ENCODE peak calls at places on chromosome 13, in four cellular contexts. One of them, this sample, is unnamed.

GRCh38 chr13:98999635-98999952 is 21.7 kb upstream of the DOCK9 start:
- ATAC-seq in gastrocnemius medialis: no peak
- ATAC-seq in natural killer cell: no peak
- ATAC-seq in CD8-positive, alpha-beta T cell: no peak
- ATAC-seq in this sample: no peak

GRCh38 chr13:83667606-83668005 is 214.7 kb downstream of the SLITRK1 start:
- ATAC-seq in gastrocnemius medialis: no peak
- ATAC-seq in natural killer cell: no peak
- ATAC-seq in CD8-positive, alpha-beta T cell: no peak
- ATAC-seq in this sample: no peak

GRCh38 chr13:98450495-98451167 is 126.3 kb downstream of the STK24 start:
- ATAC-seq in gastrocnemius medialis: peak
- ATAC-seq in natural killer cell: no peak
- ATAC-seq in CD8-positive, alpha-beta T cell: peak
- ATAC-seq in this sample: no peak

GRCh38 chr13:109706015-109706715 is 80.2 kb downstream of the IRS2 start:
- ATAC-seq in gastrocnemius medialis: no peak
- ATAC-seq in natural killer cell: no peak
- ATAC-seq in CD8-positive, alpha-beta T cell: no peak
- ATAC-seq in this sample: no peak

GRCh38 chr13:73325351-73326214 is 266.8 kb downstream of the KLF5 start:
- ATAC-seq in gastrocnemius medialis: no peak
- ATAC-seq in natural killer cell: no peak
- ATAC-seq in CD8-positive, alpha-beta T cell: no peak
- ATAC-seq in this sample: no peak

GRCh38 chr13:29513981-29514719 is 81.3 kb downstream of the SLC7A1 start:
- ATAC-seq in gastrocnemius medialis: no peak
- ATAC-seq in natural killer cell: no peak
- ATAC-seq in CD8-positive, alpha-beta T cell: no peak
- ATAC-seq in this sample: no peak

GRCh38 chr13:35293579-35293978 is 182.9 kb downstream of the MAB21L1 start:
- ATAC-seq in gastrocnemius medialis: no peak
- ATAC-seq in natural killer cell: no peak
- ATAC-seq in CD8-positive, alpha-beta T cell: no peak
- ATAC-seq in this sample: no peak

GRCh38 chr13:44403720-44404063 is 30.1 kb downstream of the SERP2 start:
- ATAC-seq in gastrocnemius medialis: no peak
- ATAC-seq in natural killer cell: no peak
- ATAC-seq in CD8-positive, alpha-beta T cell: no peak
- ATAC-seq in this sample: no peak

GRCh38 chr13:31987535-31988170 is 43.9 kb upstream of the FRY start:
- ATAC-seq in gastrocnemius medialis: no peak
- ATAC-seq in natural killer cell: no peak
- ATAC-seq in CD8-positive, alpha-beta T cell: no peak
- ATAC-seq in this sample: no peak

GRCh38 chr13:47420568-47420967 is 523.7 kb upstream of the HTR2A start:
- ATAC-seq in gastrocnemius medialis: no peak
- ATAC-seq in natural killer cell: no peak
- ATAC-seq in CD8-positive, alpha-beta T cell: no peak
- ATAC-seq in this sample: no peak

GRCh38 chr13:49443327-49443688 is 556 bp downstream of the CAB39L start:
- ATAC-seq in gastrocnemius medialis: no peak
- ATAC-seq in natural killer cell: no peak
- ATAC-seq in CD8-positive, alpha-beta T cell: no peak
- ATAC-seq in this sample: no peak

GRCh38 chr13:50910483-50910805 is 853 bp downstream of the RNASEH2B start:
- ATAC-seq in gastrocnemius medialis: peak
- ATAC-seq in natural killer cell: no peak
- ATAC-seq in CD8-positive, alpha-beta T cell: no peak
- ATAC-seq in this sample: peak
- TF ChIP-seq CTCF in gastrocnemius medialis: no peak
- TF ChIP-seq CTCF in natural killer cell: no peak
- TF ChIP-seq CTCF in CD8-positive, alpha-beta T cell: no peak
- TF ChIP-seq CTCF in this sample: no peak

GRCh38 chr13:27662738-27663470 is 41.2 kb downstream of the POLR1D start:
- ATAC-seq in gastrocnemius medialis: no peak
- ATAC-seq in natural killer cell: no peak
- ATAC-seq in CD8-positive, alpha-beta T cell: no peak
- ATAC-seq in this sample: no peak

GRCh38 chr13:27665761-27666160 is 44.1 kb downstream of the POLR1D start:
- ATAC-seq in gastrocnemius medialis: no peak
- ATAC-seq in natural killer cell: no peak
- ATAC-seq in CD8-positive, alpha-beta T cell: no peak
- ATAC-seq in this sample: no peak

GRCh38 chr13:27663947-27664346 is 42.3 kb downstream of the POLR1D start:
- ATAC-seq in gastrocnemius medialis: no peak
- ATAC-seq in natural killer cell: no peak
- ATAC-seq in CD8-positive, alpha-beta T cell: no peak
- ATAC-seq in this sample: no peak

GRCh38 chr13:27666951-27667350 is 45.3 kb downstream of the POLR1D start:
- ATAC-seq in gastrocnemius medialis: no peak
- ATAC-seq in natural killer cell: no peak
- ATAC-seq in CD8-positive, alpha-beta T cell: no peak
- ATAC-seq in this sample: no peak

DNA sequence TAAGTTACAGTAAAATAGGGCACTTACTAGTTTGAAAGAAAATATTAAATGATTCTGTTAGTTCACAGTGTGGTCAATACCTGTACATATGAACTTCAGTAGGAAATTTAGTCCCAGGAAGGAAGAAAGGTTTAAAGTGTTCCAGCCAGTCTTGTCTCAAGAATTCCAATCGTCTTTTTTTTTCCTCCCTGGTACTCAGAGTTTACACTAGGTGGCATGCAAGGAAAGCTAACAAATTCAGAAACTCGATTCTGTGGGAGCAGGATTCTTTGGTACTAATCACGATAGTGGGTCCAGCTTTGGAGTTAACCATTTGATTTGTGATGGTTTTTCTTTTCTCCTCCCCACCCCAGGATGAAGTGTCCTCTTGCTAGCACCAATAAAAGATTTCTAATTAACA is 43.6 kb downstream of the POLR1D start:
- ATAC-seq in gastrocnemius medialis: no peak
- ATAC-seq in natural killer cell: no peak
- ATAC-seq in CD8-positive, alpha-beta T cell: no peak
- ATAC-seq in this sample: no peak
- TF ChIP-seq CTCF in gastrocnemius medialis: no peak
- TF ChIP-seq CTCF in natural killer cell: no peak
- TF ChIP-seq CTCF in CD8-positive, alpha-beta T cell: no peak
- TF ChIP-seq CTCF in this sample: no peak

DNA sequence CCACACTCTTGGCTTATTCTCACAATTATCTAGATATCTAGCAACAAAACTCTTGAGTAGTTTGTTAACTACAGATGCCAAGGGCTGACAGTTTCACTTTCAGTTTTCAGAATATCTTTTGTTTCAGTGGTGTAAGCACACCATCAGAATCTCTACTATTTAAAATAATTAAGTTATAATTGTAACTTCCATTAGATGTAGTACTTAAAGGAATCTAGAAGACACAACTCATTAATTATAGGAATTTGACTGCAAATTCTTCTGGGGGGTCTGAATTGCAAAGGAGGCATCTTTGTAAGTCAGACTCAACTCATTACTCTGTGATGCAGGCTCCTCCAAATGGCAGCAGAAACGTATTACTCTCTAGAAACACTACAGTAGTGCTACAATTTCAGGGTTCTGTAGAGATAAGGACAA is 44.9 kb upstream of the USPL1 start:
- ATAC-seq in gastrocnemius medialis: peak
- ATAC-seq in natural killer cell: peak
- ATAC-seq in CD8-positive, alpha-beta T cell: peak
- ATAC-seq in this sample: peak
- TF ChIP-seq CTCF in gastrocnemius medialis: no peak
- TF ChIP-seq CTCF in natural killer cell: no peak
- TF ChIP-seq CTCF in CD8-positive, alpha-beta T cell: peak
- TF ChIP-seq CTCF in this sample: no peak

GRCh38 chr13:25778302-25778701 is 273.5 kb downstream of the SHISA2 start:
- ATAC-seq in gastrocnemius medialis: no peak
- ATAC-seq in natural killer cell: no peak
- ATAC-seq in CD8-positive, alpha-beta T cell: no peak
- ATAC-seq in this sample: no peak

GRCh38 chr13:25775986-25776385 is 275.8 kb downstream of the SHISA2 start:
- ATAC-seq in gastrocnemius medialis: no peak
- ATAC-seq in natural killer cell: no peak
- ATAC-seq in CD8-positive, alpha-beta T cell: no peak
- ATAC-seq in this sample: no peak

GRCh38 chr13:25777509-25777908 is 274.3 kb downstream of the SHISA2 start:
- ATAC-seq in gastrocnemius medialis: no peak
- ATAC-seq in natural killer cell: no peak
- ATAC-seq in CD8-positive, alpha-beta T cell: no peak
- ATAC-seq in this sample: no peak

GRCh38 chr13:25775275-25775674 is 276.5 kb downstream of the SHISA2 start:
- ATAC-seq in gastrocnemius medialis: no peak
- ATAC-seq in natural killer cell: no peak
- ATAC-seq in CD8-positive, alpha-beta T cell: no peak
- ATAC-seq in this sample: no peak

GRCh38 chr13:25776722-25777121 is 275.1 kb downstream of the SHISA2 start:
- ATAC-seq in gastrocnemius medialis: no peak
- ATAC-seq in natural killer cell: no peak
- ATAC-seq in CD8-positive, alpha-beta T cell: no peak
- ATAC-seq in this sample: no peak
- TF ChIP-seq CTCF in gastrocnemius medialis: no peak
- TF ChIP-seq CTCF in natural killer cell: no peak
- TF ChIP-seq CTCF in CD8-positive, alpha-beta T cell: no peak
- TF ChIP-seq CTCF in this sample: no peak

GRCh38 chr13:36818483-36819063 is 449 bp upstream of the RFXAP start:
- ATAC-seq in gastrocnemius medialis: peak
- ATAC-seq in natural killer cell: no peak
- ATAC-seq in CD8-positive, alpha-beta T cell: no peak
- ATAC-seq in this sample: peak
- TF ChIP-seq CTCF in gastrocnemius medialis: no peak
- TF ChIP-seq CTCF in natural killer cell: no peak
- TF ChIP-seq CTCF in CD8-positive, alpha-beta T cell: no peak
- TF ChIP-seq CTCF in this sample: no peak

This sample was measured in gastroesophageal sphincter.